ENCODE peak calls at places on chromosomes 4 and X, in four cellular contexts. M, A, C and J are unnamed samples.

GRCh38 chr4:79851625-79852304 is 221.3 kb downstream of the ANTXR2 start:
- DNase-seq in C (no peak), A (no peak), M (no peak), J (no peak)

GRCh38 chr4:152885185-152885584 is 50.9 kb upstream of the FHDC1 start:
- DNase-seq in M (no peak), C (no peak), A (no peak), J (no peak)

GRCh38 chrX:11591712-11592351 is 73.9 kb downstream of the ARHGAP6 start:
- DNase-seq in A (no peak), C (no peak), M (peak; percentile 1), J (no peak)

GRCh38 chr4:24809376-24809775 is 14.0 kb downstream of the SOD3 start:
- DNase-seq in C (no peak), M (no peak), A (no peak), J (no peak)

GRCh38 chrX:134721766-134722532 is 63.7 kb upstream of the PLAC1 start:
- DNase-seq in A (no peak), C (no peak), M (peak; percentile 70), J (no peak)

GRCh38 chr4:136337216-136337615 is 1195.1 kb downstream of the PCDH18 start:
- DNase-seq in M (no peak), C (no peak), A (no peak), J (no peak)

GRCh38 chr4:153018031-153018430 is 81.9 kb downstream of the FHDC1 start:
- DNase-seq in M (no peak), A (no peak), C (no peak), J (no peak)

GRCh38 chr4:112156546-112156945 is 11.3 kb downstream of the FAM241A start:
- DNase-seq in M (no peak), C (no peak), A (no peak), J (no peak)

GRCh38 chrX:47992669-47993068 is 11.1 kb downstream of the ZNF182 start:
- DNase-seq in M (no peak), C (no peak), A (no peak), J (no peak)

GRCh38 chr4:86005998-86006397 is 353.9 kb downstream of the MAPK10 start:
- DNase-seq in M (no peak), A (no peak), C (no peak), J (no peak)

GRCh38 chr4:28287837-28288236 is 1427.2 kb downstream of the STIM2 start:
- DNase-seq in A (no peak), M (peak; percentile 99), C (no peak), J (no peak)

GRCh38 chrX:129641941-129642340 is 12.8 kb downstream of the APLN start:
- DNase-seq in A (no peak), M (peak; percentile 42), C (no peak), J (no peak)